ENCODE peak calls at places on chromosome 9, in five cellular contexts. J is WERI-Rb-1; I is stimulated activated CD8-positive, alpha-beta memory T cell treated with anti-CD3 and anti-CD28 coated beads, Interleukin-15, amount 100 ng/mL, for 1 hour; Z is spleen; N is stimulated activated CD4-positive, alpha-beta T cell treated with anti-CD3 and anti-CD28 coated beads, Interleukin-15, amount 100 ng/mL, for 1 hour. U is an unnamed sample.

GRCh38 chr9:92342825-92343488 is 17.2 kb downstream of the CENPP start:
- DNase-seq in J (no peak), Z (no peak), N (no peak), I (no peak), U (peak; percentile 3)

GRCh38 chr9:133153227-133154096 is 10.3 kb downstream of the GBGT1 start:
- DNase-seq in I (no peak), N (no peak), Z (peak; percentile 74), J (no peak), U (no peak)

GRCh38 chr9:105432247-105432857 is 15.5 kb upstream of the FSD1L start:
- DNase-seq in J (no peak), I (no peak), Z (no peak), N (no peak), U (no peak)

GRCh38 chr9:99825158-99826046 is 3.7 kb downstream of the NR4A3 start:
- DNase-seq in Z (peak; percentile 79), N (no peak), I (no peak), J (no peak), U (no peak)

GRCh38 chr9:87337335-87338074 is 160.2 kb upstream of the DAPK1 start:
- DNase-seq in I (no peak), N (no peak), J (no peak), Z (no peak), U (no peak)

GRCh38 chr9:71929223-71929622 is 17.8 kb downstream of the C9orf85 start:
- DNase-seq in I (no peak), J (no peak), N (no peak), Z (no peak), U (no peak)

GRCh38 chr9:114258866-114259799 is 63.8 kb upstream of the ORM1 start:
- DNase-seq in Z (no peak), N (no peak), I (no peak), J (peak; percentile 62), U (no peak)

GRCh38 chr9:95724253-95724991 is 151.1 kb upstream of the ERCC6L2 start:
- DNase-seq in I (peak; percentile 17), Z (no peak), J (no peak), N (no peak), U (no peak)

GRCh38 chr9:115442054-115442453 is 324.1 kb upstream of the TNC start:
- DNase-seq in Z (no peak), N (no peak), J (no peak), I (no peak), U (no peak)

GRCh38 chr9:80285325-80285724 is 713.6 kb downstream of the TLE4 start:
- DNase-seq in I (no peak), N (no peak), Z (no peak), J (peak; percentile 36), U (peak; percentile 1)

GRCh38 chr9:33161011-33161588 is 6.0 kb downstream of the B4GALT1 start:
- DNase-seq in I (no peak), N (no peak), Z (peak; percentile 83), J (peak; percentile 81), U (peak; percentile 89)

GRCh38 chr9:4106081-4106491 is 193.8 kb downstream of the GLIS3 start:
- DNase-seq in I (no peak), N (no peak), Z (no peak), J (no peak), U (no peak)

GRCh38 chr9:3873818-3874217 is 348.0 kb upstream of the RFX3 start:
- DNase-seq in I (no peak), J (no peak), N (no peak), Z (no peak), U (no peak)

GRCh38 chr9:90539266-90539665 is 103.4 kb downstream of the DIRAS2 start:
- DNase-seq in N (no peak), J (no peak), Z (no peak), I (no peak), U (no peak)

GRCh38 chr9:85431396-85432102 is 310.2 kb downstream of the AGTPBP1 start:
- DNase-seq in Z (no peak), J (no peak), I (no peak), N (no peak), U (peak; percentile 46)